ENCODE peak calls at places on chromosomes 11 and 22, in eight cellular contexts. One of them, this sample, is unnamed. For H3K4me1, the result is how much of the 10 kb centered on the place peaks cover.

GRCh38 chr11:118883368-118884071 is at the start of gene CXCR5:
- DNase-seq in thyroid gland: no peak
- DNase-seq in IMR-90: peak
- DNase-seq in HCT116: no peak
- DNase-seq in prostate gland: no peak
- DNase-seq in upper lobe of left lung: no peak
- DNase-seq in spleen: peak
- DNase-seq in stomach: no peak
- DNase-seq in this sample: no peak

GRCh38 chr22:48734961-48735360 is 1092.7 kb downstream of the BRD1 start:
- DNase-seq in thyroid gland: no peak
- DNase-seq in upper lobe of left lung: no peak
- DNase-seq in spleen: peak
- DNase-seq in IMR-90: no peak
- DNase-seq in HCT116: no peak
- DNase-seq in prostate gland: no peak
- DNase-seq in stomach: no peak
- DNase-seq in this sample: no peak

GRCh38 chr11:3041699-3042098 is 15.5 kb downstream of the CARS1 start:
- DNase-seq in thyroid gland: peak
- DNase-seq in HCT116: no peak
- DNase-seq in IMR-90: no peak
- DNase-seq in prostate gland: no peak
- DNase-seq in upper lobe of left lung: no peak
- DNase-seq in spleen: peak
- DNase-seq in stomach: no peak
- DNase-seq in this sample: no peak

GRCh38 chr11:74320538-74320937 is 9.1 kb upstream of the P4HA3 start:
- DNase-seq in IMR-90: peak
- DNase-seq in prostate gland: no peak
- DNase-seq in spleen: no peak
- DNase-seq in upper lobe of left lung: no peak
- DNase-seq in stomach: no peak
- DNase-seq in thyroid gland: no peak
- DNase-seq in HCT116: no peak
- DNase-seq in this sample: no peak

GRCh38 chr11:69442012-69442806 is 39.3 kb upstream of the LINC01488 start:
- DNase-seq in IMR-90: no peak
- DNase-seq in prostate gland: no peak
- DNase-seq in stomach: no peak
- DNase-seq in HCT116: no peak
- DNase-seq in spleen: peak
- DNase-seq in upper lobe of left lung: no peak
- DNase-seq in thyroid gland: no peak
- DNase-seq in this sample: no peak

GRCh38 chr11:35554491-35555237 is 29.2 kb upstream of the PAMR1 start:
- DNase-seq in stomach: no peak
- DNase-seq in prostate gland: no peak
- DNase-seq in thyroid gland: no peak
- DNase-seq in IMR-90: peak
- DNase-seq in spleen: no peak
- DNase-seq in HCT116: no peak
- DNase-seq in upper lobe of left lung: no peak
- DNase-seq in this sample: no peak

GRCh38 chr11:27599217-27599616 is 92.6 kb upstream of the LIN7C start:
- DNase-seq in HCT116: peak
- DNase-seq in upper lobe of left lung: no peak
- DNase-seq in spleen: no peak
- DNase-seq in thyroid gland: no peak
- DNase-seq in IMR-90: no peak
- DNase-seq in stomach: no peak
- DNase-seq in prostate gland: no peak
- DNase-seq in this sample: no peak

GRCh38 chr11:67997460-67997921 is 6.4 kb downstream of the UNC93B1 start:
- DNase-seq in spleen: peak
- DNase-seq in HCT116: no peak
- DNase-seq in prostate gland: no peak
- DNase-seq in upper lobe of left lung: no peak
- DNase-seq in stomach: no peak
- DNase-seq in IMR-90: no peak
- DNase-seq in thyroid gland: no peak
- DNase-seq in this sample: no peak

GRCh38 chr22:46047841-46048595 is 71.1 kb upstream of the WNT7B start:
- DNase-seq in spleen: peak
- DNase-seq in thyroid gland: no peak
- DNase-seq in upper lobe of left lung: no peak
- DNase-seq in HCT116: no peak
- DNase-seq in prostate gland: no peak
- DNase-seq in stomach: peak
- DNase-seq in IMR-90: no peak
- DNase-seq in this sample: peak

GRCh38 chr22:20418211-20418788 is 19.3 kb downstream of the SCARF2 start:
- DNase-seq in upper lobe of left lung: peak
- DNase-seq in stomach: peak
- DNase-seq in HCT116: peak
- DNase-seq in thyroid gland: peak
- DNase-seq in prostate gland: peak
- DNase-seq in spleen: peak
- DNase-seq in IMR-90: peak
- DNase-seq in this sample: peak

GRCh38 chr22:44383652-44384562 is 71.2 kb upstream of the SHISAL1 start:
- DNase-seq in prostate gland: no peak
- DNase-seq in stomach: no peak
- DNase-seq in spleen: peak
- DNase-seq in IMR-90: no peak
- DNase-seq in upper lobe of left lung: no peak
- DNase-seq in thyroid gland: no peak
- DNase-seq in HCT116: no peak
- DNase-seq in this sample: no peak

GRCh38 chr22:41943661-41944209 is 3.2 kb downstream of the CENPM start:
- DNase-seq in IMR-90: peak
- DNase-seq in prostate gland: no peak
- DNase-seq in upper lobe of left lung: no peak
- DNase-seq in thyroid gland: no peak
- DNase-seq in stomach: peak
- DNase-seq in spleen: no peak
- DNase-seq in HCT116: no peak
- DNase-seq in this sample: no peak

GRCh38 chr11:12126352-12127019 is 16.1 kb downstream of the MICAL2 start:
- DNase-seq in thyroid gland: no peak
- DNase-seq in upper lobe of left lung: no peak
- DNase-seq in HCT116: no peak
- DNase-seq in IMR-90: peak
- DNase-seq in prostate gland: no peak
- DNase-seq in spleen: peak
- DNase-seq in stomach: no peak
- DNase-seq in this sample: no peak

GRCh38 chr11:1830119-1830499 is 4.7 kb upstream of the SYT8 start:
- DNase-seq in IMR-90: no peak
- DNase-seq in spleen: no peak
- DNase-seq in HCT116: no peak
- DNase-seq in upper lobe of left lung: peak
- DNase-seq in stomach: no peak
- DNase-seq in prostate gland: no peak
- DNase-seq in thyroid gland: no peak
- DNase-seq in this sample: no peak
- H3K4me1 ChIP-seq in IMR-90: under half
- H3K4me1 ChIP-seq in spleen: under half
- H3K4me1 ChIP-seq in HCT116: half or more
- H3K4me1 ChIP-seq in upper lobe of left lung: half or more
- H3K4me1 ChIP-seq in stomach: half or more
- H3K4me1 ChIP-seq in prostate gland: under half
- H3K4me1 ChIP-seq in thyroid gland: under half
- H3K4me1 ChIP-seq in this sample: under half

GRCh38 chr22:29194269-29194668 is 11.4 kb upstream of the EMID1 start:
- DNase-seq in HCT116: no peak
- DNase-seq in prostate gland: no peak
- DNase-seq in upper lobe of left lung: no peak
- DNase-seq in IMR-90: no peak
- DNase-seq in thyroid gland: no peak
- DNase-seq in stomach: no peak
- DNase-seq in spleen: no peak
- DNase-seq in this sample: no peak
- TF ChIP-seq POLR2A in HCT116: no peak
- TF ChIP-seq POLR2A in prostate gland: no peak
- TF ChIP-seq POLR2A in upper lobe of left lung: no peak
- TF ChIP-seq POLR2A in IMR-90: no peak
- TF ChIP-seq POLR2A in thyroid gland: no peak
- TF ChIP-seq POLR2A in stomach: no peak
- TF ChIP-seq POLR2A in spleen: no peak
- TF ChIP-seq POLR2A in this sample: no peak

GRCh38 chr11:20226936-20227335 is 66.7 kb upstream of the DBX1 start:
- DNase-seq in prostate gland: no peak
- DNase-seq in spleen: no peak
- DNase-seq in stomach: no peak
- DNase-seq in HCT116: no peak
- DNase-seq in IMR-90: peak
- DNase-seq in upper lobe of left lung: no peak
- DNase-seq in thyroid gland: no peak
- DNase-seq in this sample: no peak

DNA sequence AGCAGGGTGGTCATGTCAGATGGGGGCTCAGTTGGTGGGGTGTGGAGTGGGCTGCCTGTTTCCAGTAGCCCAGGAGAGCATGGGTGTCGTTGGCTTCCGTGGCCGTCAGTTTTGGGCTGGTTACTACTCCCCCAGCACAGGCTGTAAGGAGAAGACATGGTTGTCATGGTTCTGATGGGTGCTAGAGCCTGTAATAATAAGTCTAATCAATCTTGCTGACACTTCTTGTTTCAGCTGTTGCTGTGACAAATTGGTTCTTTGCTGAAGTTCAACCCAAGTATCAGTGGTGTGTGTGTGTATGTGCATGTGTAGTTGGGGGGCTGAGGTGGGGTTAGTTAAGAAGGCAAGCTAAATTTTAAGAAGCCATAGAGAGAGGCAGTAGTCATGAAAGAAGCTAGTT is 61.3 kb upstream of the DBX1 start:
- DNase-seq in thyroid gland: no peak
- DNase-seq in prostate gland: no peak
- DNase-seq in stomach: no peak
- DNase-seq in spleen: no peak
- DNase-seq in IMR-90: no peak
- DNase-seq in HCT116: no peak
- DNase-seq in upper lobe of left lung: no peak
- DNase-seq in this sample: no peak
- H3K4me1 ChIP-seq in thyroid gland: under half
- H3K4me1 ChIP-seq in prostate gland: under half
- H3K4me1 ChIP-seq in stomach: under half
- H3K4me1 ChIP-seq in spleen: under half
- H3K4me1 ChIP-seq in IMR-90: under half
- H3K4me1 ChIP-seq in HCT116: under half
- H3K4me1 ChIP-seq in upper lobe of left lung: under half
- H3K4me1 ChIP-seq in this sample: under half

GRCh38 chr11:110645253-110645652 is 67.0 kb downstream of the ARHGAP20 start:
- DNase-seq in stomach: no peak
- DNase-seq in prostate gland: no peak
- DNase-seq in IMR-90: no peak
- DNase-seq in upper lobe of left lung: no peak
- DNase-seq in thyroid gland: no peak
- DNase-seq in spleen: no peak
- DNase-seq in HCT116: no peak
- DNase-seq in this sample: no peak
- TF ChIP-seq POLR2A in stomach: no peak
- TF ChIP-seq POLR2A in prostate gland: no peak
- TF ChIP-seq POLR2A in IMR-90: no peak
- TF ChIP-seq POLR2A in upper lobe of left lung: no peak
- TF ChIP-seq POLR2A in thyroid gland: no peak
- TF ChIP-seq POLR2A in spleen: no peak
- TF ChIP-seq POLR2A in HCT116: no peak
- TF ChIP-seq POLR2A in this sample: no peak

DNA sequence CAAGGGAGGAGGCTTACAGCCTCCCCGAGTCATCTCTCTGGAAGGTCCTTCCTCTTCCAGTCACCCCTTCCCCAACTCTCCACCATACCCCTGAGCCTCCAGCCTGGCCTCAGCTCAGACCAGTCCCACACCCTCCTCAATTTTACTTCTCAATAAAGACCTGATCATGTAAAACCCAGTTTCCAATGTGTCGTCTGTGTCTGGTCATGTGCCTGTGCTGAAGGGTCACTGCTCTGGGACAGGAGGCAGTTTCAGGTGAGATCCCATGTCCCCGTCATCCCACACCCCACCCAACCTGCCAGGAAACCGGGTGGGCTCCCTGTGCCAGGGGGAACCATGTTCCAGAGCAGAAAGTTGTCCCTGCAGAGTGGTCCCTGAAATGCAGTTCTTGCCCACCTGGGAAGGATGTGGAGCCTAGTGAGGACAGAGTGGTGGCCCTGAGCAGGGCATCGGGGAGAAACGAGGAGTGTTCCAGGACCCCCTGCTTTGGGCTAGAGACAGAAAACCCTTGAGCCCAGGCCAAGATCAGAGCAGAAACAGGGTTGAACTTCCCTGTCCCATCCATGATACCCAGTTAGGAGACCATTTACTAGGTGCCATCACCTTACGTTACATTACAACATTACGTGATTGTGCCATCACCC is 19.4 kb downstream of the IGLL5 start:
- DNase-seq in upper lobe of left lung: no peak
- DNase-seq in spleen: peak
- DNase-seq in stomach: no peak
- DNase-seq in IMR-90: no peak
- DNase-seq in thyroid gland: no peak
- DNase-seq in HCT116: no peak
- DNase-seq in prostate gland: no peak
- DNase-seq in this sample: no peak
- H3K4me1 ChIP-seq in upper lobe of left lung: under half
- H3K4me1 ChIP-seq in spleen: under half
- H3K4me1 ChIP-seq in stomach: under half
- H3K4me1 ChIP-seq in IMR-90: under half
- H3K4me1 ChIP-seq in thyroid gland: under half
- H3K4me1 ChIP-seq in HCT116: under half
- H3K4me1 ChIP-seq in prostate gland: under half
- H3K4me1 ChIP-seq in this sample: under half

GRCh38 chr22:30604723-30605122 is 2.3 kb upstream of the TCN2 start:
- DNase-seq in upper lobe of left lung: no peak
- DNase-seq in prostate gland: no peak
- DNase-seq in spleen: no peak
- DNase-seq in stomach: no peak
- DNase-seq in HCT116: no peak
- DNase-seq in IMR-90: no peak
- DNase-seq in thyroid gland: no peak
- DNase-seq in this sample: no peak

GRCh38 chr22:30607300-30607930 is 441 bp downstream of the TCN2 start:
- DNase-seq in upper lobe of left lung: no peak
- DNase-seq in prostate gland: no peak
- DNase-seq in spleen: no peak
- DNase-seq in thyroid gland: no peak
- DNase-seq in stomach: no peak
- DNase-seq in IMR-90: no peak
- DNase-seq in HCT116: no peak
- DNase-seq in this sample: no peak

GRCh38 chr22:30607939-30608338 is 965 bp downstream of the TCN2 start:
- DNase-seq in spleen: no peak
- DNase-seq in IMR-90: no peak
- DNase-seq in thyroid gland: no peak
- DNase-seq in HCT116: no peak
- DNase-seq in prostate gland: no peak
- DNase-seq in stomach: no peak
- DNase-seq in upper lobe of left lung: no peak
- DNase-seq in this sample: no peak

GRCh38 chr22:30605449-30606110 is 1.4 kb upstream of the TCN2 start:
- DNase-seq in upper lobe of left lung: no peak
- DNase-seq in spleen: no peak
- DNase-seq in IMR-90: peak
- DNase-seq in HCT116: peak
- DNase-seq in prostate gland: peak
- DNase-seq in thyroid gland: peak
- DNase-seq in stomach: peak
- DNase-seq in this sample: peak

GRCh38 chr22:30606455-30607299 is at the start of gene TCN2:
- DNase-seq in thyroid gland: peak
- DNase-seq in IMR-90: peak
- DNase-seq in stomach: peak
- DNase-seq in HCT116: no peak
- DNase-seq in upper lobe of left lung: peak
- DNase-seq in spleen: peak
- DNase-seq in prostate gland: peak
- DNase-seq in this sample: peak
- TF ChIP-seq POLR2A in thyroid gland: peak
- TF ChIP-seq POLR2A in IMR-90: no peak
- TF ChIP-seq POLR2A in stomach: no peak
- TF ChIP-seq POLR2A in HCT116: no peak
- TF ChIP-seq POLR2A in upper lobe of left lung: peak
- TF ChIP-seq POLR2A in spleen: no peak
- TF ChIP-seq POLR2A in prostate gland: peak
- TF ChIP-seq POLR2A in this sample: no peak